ENCODE peak calls at places on chromosomes 5 and 9, in five cellular contexts. One of them, this sample, is unnamed.
A peak's percentile ranks its signal among the peaks of the same experiment; 100 is the strongest.

GRCh38 chr5:10639846-10640368 is 76.0 kb downstream of the ANKRD33B start:
- DNase-seq in lower lobe of right lung: no peak
- DNase-seq in heart right ventricle: no peak
- DNase-seq in cardiac muscle cell: no peak
- DNase-seq in pancreas: no peak
- DNase-seq in this sample: no peak

GRCh38 chr5:34685485-34686197 is 29.5 kb downstream of the RAI14 start:
- DNase-seq in pancreas: no peak
- DNase-seq in lower lobe of right lung: no peak
- DNase-seq in heart right ventricle: no peak
- DNase-seq in cardiac muscle cell: no peak
- DNase-seq in this sample: no peak

GRCh38 chr5:136374003-136374402 is 8.7 kb upstream of the TRPC7 start:
- DNase-seq in pancreas: no peak
- DNase-seq in lower lobe of right lung: no peak
- DNase-seq in cardiac muscle cell: peak; percentile 31
- DNase-seq in heart right ventricle: no peak
- DNase-seq in this sample: no peak

GRCh38 chr9:126705311-126705766 is 91.6 kb downstream of the LMX1B start:
- DNase-seq in cardiac muscle cell: peak; percentile 89
- DNase-seq in lower lobe of right lung: peak; percentile 83
- DNase-seq in pancreas: peak; percentile 92
- DNase-seq in heart right ventricle: peak; percentile 78
- DNase-seq in this sample: peak; percentile 81

GRCh38 chr9:89374176-89374575 is 55.9 kb downstream of the SECISBP2 start:
- DNase-seq in pancreas: no peak
- DNase-seq in lower lobe of right lung: no peak
- DNase-seq in cardiac muscle cell: no peak
- DNase-seq in heart right ventricle: no peak
- DNase-seq in this sample: no peak

GRCh38 chr5:96408276-96408777 is 24.7 kb downstream of the PCSK1 start:
- DNase-seq in pancreas: no peak
- DNase-seq in lower lobe of right lung: no peak
- DNase-seq in heart right ventricle: no peak
- DNase-seq in cardiac muscle cell: no peak
- DNase-seq in this sample: no peak

GRCh38 chr9:21968331-21969010 is 25.7 kb downstream of the CDKN2A start:
- DNase-seq in heart right ventricle: no peak
- DNase-seq in pancreas: no peak
- DNase-seq in lower lobe of right lung: no peak
- DNase-seq in cardiac muscle cell: peak; percentile 53
- DNase-seq in this sample: no peak

GRCh38 chr9:122332083-122332482 is 38.7 kb upstream of the PTGS1 start:
- DNase-seq in pancreas: no peak
- DNase-seq in heart right ventricle: no peak
- DNase-seq in lower lobe of right lung: no peak
- DNase-seq in cardiac muscle cell: no peak
- DNase-seq in this sample: no peak

GRCh38 chr9:7454490-7455110 is 345.0 kb downstream of the DMAC1 start:
- DNase-seq in cardiac muscle cell: no peak
- DNase-seq in heart right ventricle: no peak
- DNase-seq in pancreas: no peak
- DNase-seq in lower lobe of right lung: no peak
- DNase-seq in this sample: no peak

GRCh38 chr9:115921301-115921700 is 232.3 kb upstream of the PAPPA start:
- DNase-seq in heart right ventricle: no peak
- DNase-seq in cardiac muscle cell: no peak
- DNase-seq in pancreas: no peak
- DNase-seq in lower lobe of right lung: no peak
- DNase-seq in this sample: no peak

GRCh38 chr5:17882760-17883488 is 248.7 kb downstream of the TAF11L14 start:
- DNase-seq in cardiac muscle cell: no peak
- DNase-seq in heart right ventricle: no peak
- DNase-seq in pancreas: no peak
- DNase-seq in lower lobe of right lung: no peak
- DNase-seq in this sample: no peak

GRCh38 chr5:61301820-61302563 is 30.1 kb upstream of the ZSWIM6 start:
- DNase-seq in heart right ventricle: no peak
- DNase-seq in lower lobe of right lung: peak; percentile 71
- DNase-seq in pancreas: peak; percentile 60
- DNase-seq in cardiac muscle cell: peak; percentile 36
- DNase-seq in this sample: peak; percentile 88

GRCh38 chr5:10762178-10762775 is 1.2 kb upstream of the DAP start:
- DNase-seq in cardiac muscle cell: peak; percentile 63
- DNase-seq in heart right ventricle: peak; percentile 39
- DNase-seq in lower lobe of right lung: peak; percentile 76
- DNase-seq in pancreas: no peak
- DNase-seq in this sample: peak; percentile 78

GRCh38 chr9:117763314-117763713 is 59.1 kb downstream of the TLR4 start:
- DNase-seq in cardiac muscle cell: no peak
- DNase-seq in pancreas: no peak
- DNase-seq in lower lobe of right lung: no peak
- DNase-seq in heart right ventricle: no peak
- DNase-seq in this sample: no peak

GRCh38 chr9:71589612-71590011 is 178.7 kb downstream of the CEMIP2 start:
- DNase-seq in heart right ventricle: no peak
- DNase-seq in cardiac muscle cell: no peak
- DNase-seq in pancreas: no peak
- DNase-seq in lower lobe of right lung: no peak
- DNase-seq in this sample: no peak

GRCh38 chr5:43192558-43193170 is 639 bp downstream of the NIM1K start:
- DNase-seq in pancreas: peak; percentile 61
- DNase-seq in lower lobe of right lung: peak; percentile 55
- DNase-seq in heart right ventricle: peak; percentile 30
- DNase-seq in cardiac muscle cell: peak; percentile 32
- DNase-seq in this sample: peak; percentile 51

GRCh38 chr9:76257224-76257794 is 136.9 kb downstream of the RFK start:
- DNase-seq in cardiac muscle cell: no peak
- DNase-seq in heart right ventricle: peak; percentile 34
- DNase-seq in pancreas: no peak
- DNase-seq in lower lobe of right lung: no peak
- DNase-seq in this sample: no peak

GRCh38 chr5:112390327-112390726 is 28.8 kb downstream of the EPB41L4A start:
- DNase-seq in pancreas: no peak
- DNase-seq in heart right ventricle: no peak
- DNase-seq in cardiac muscle cell: peak; percentile 6
- DNase-seq in lower lobe of right lung: peak; percentile 56
- DNase-seq in this sample: no peak

GRCh38 chr5:133962801-133963476 is 5.5 kb downstream of the C5orf15 start:
- DNase-seq in heart right ventricle: no peak
- DNase-seq in cardiac muscle cell: no peak
- DNase-seq in lower lobe of right lung: no peak
- DNase-seq in pancreas: no peak
- DNase-seq in this sample: no peak

GRCh38 chr9:78133751-78134150 is 102.1 kb upstream of the CEP78 start:
- DNase-seq in lower lobe of right lung: no peak
- DNase-seq in heart right ventricle: no peak
- DNase-seq in pancreas: no peak
- DNase-seq in cardiac muscle cell: no peak
- DNase-seq in this sample: no peak

DNA sequence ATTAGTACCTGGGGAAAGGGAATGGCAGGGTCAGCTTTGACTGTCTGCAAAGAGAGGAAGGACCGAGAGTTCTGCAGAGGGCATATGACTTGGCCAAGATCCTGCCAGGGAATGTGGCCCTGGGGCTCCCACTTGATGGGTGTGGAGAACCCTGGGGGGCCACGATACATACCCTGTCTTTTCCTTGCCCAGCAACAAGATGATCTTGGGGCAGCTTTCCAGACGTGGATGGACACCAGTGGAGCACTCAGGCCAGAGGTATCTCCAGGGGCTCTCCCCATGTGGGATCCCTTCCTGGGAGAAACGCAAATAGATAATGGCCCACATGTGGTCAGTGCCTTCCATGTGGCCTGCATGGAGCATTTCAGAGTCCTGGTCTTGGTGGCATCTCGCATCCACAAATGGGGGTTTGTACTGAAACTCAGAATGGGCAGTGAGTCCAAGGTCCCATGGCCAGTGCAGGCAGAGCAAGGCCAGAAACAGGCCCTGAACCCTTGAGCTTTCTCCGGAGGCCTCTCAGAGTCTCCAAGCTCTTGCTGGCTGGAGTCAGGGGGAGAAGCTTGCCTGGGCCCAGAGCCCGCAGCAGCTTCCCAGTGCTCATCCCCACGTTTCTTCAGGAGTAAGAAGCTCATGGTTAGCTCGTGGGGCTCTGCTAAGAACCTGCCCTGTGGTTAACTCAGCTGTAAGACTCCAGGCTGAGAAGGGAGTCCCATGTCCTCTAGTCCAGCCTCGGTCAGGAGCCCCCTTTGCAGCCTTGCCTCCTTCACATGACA is 18.3 kb upstream of the ORM1 start:
- DNase-seq in pancreas: peak; percentile 36
- DNase-seq in lower lobe of right lung: peak; percentile 15
- DNase-seq in cardiac muscle cell: no peak
- DNase-seq in heart right ventricle: no peak
- DNase-seq in this sample: no peak
- H3K36me3 ChIP-seq in pancreas: no peaks in the 10 kb centered on the region
- H3K36me3 ChIP-seq in lower lobe of right lung: peaks cover 4% of the 10 kb centered on the region
- H3K36me3 ChIP-seq in cardiac muscle cell: no peaks in the 10 kb centered on the region
- H3K36me3 ChIP-seq in heart right ventricle: peaks cover 20% of the 10 kb centered on the region
- H3K36me3 ChIP-seq in this sample: peaks cover 2% of the 10 kb centered on the region

DNA sequence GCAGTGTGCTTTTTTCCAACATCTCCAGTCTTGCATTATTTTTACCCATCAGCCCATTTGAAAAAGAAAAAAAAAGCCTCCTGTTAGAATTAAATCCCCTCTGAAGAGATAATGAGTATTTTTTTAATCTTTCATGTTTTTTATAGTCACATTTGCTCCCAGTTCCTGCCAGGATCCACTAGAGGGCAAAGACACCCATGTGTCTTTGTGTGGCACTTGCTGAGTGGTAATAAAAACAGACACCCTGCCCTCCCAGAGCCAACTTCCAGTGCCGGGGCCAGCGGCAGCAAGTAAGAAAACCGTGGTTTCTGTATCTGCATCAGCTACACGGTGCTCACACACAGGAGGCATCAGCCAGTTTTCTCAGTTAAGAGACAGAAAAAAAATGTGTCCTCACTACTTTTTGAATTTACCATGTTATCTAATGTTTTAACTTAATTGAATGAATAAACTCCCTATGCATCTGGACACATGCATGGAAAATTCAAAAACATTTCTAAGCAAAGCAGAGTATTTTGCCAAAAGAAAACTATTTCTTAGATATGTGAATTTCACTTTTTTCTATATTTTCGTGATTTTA is 70.2 kb upstream of the PLEKHG4B start:
- DNase-seq in heart right ventricle: no peak
- DNase-seq in pancreas: no peak
- DNase-seq in cardiac muscle cell: no peak
- DNase-seq in lower lobe of right lung: no peak
- DNase-seq in this sample: no peak
- H3K4me3 ChIP-seq in heart right ventricle: no peak overlapping the region
- H3K4me3 ChIP-seq in pancreas: no peak overlapping the region
- H3K4me3 ChIP-seq in cardiac muscle cell: no peak overlapping the region
- H3K4me3 ChIP-seq in lower lobe of right lung: no peak overlapping the region
- H3K4me3 ChIP-seq in this sample: no peak overlapping the region

GRCh38 chr5:178470693-178471025 is 119.5 kb downstream of the COL23A1 start:
- DNase-seq in pancreas: no peak
- DNase-seq in lower lobe of right lung: no peak
- DNase-seq in heart right ventricle: no peak
- DNase-seq in cardiac muscle cell: no peak
- DNase-seq in this sample: no peak

GRCh38 chr5:178471666-178472065 is 118.5 kb downstream of the COL23A1 start:
- DNase-seq in pancreas: no peak
- DNase-seq in heart right ventricle: no peak
- DNase-seq in cardiac muscle cell: no peak
- DNase-seq in lower lobe of right lung: no peak
- DNase-seq in this sample: no peak

GRCh38 chr5:178473858-178474257 is 116.3 kb downstream of the COL23A1 start:
- DNase-seq in cardiac muscle cell: no peak
- DNase-seq in lower lobe of right lung: no peak
- DNase-seq in pancreas: no peak
- DNase-seq in heart right ventricle: no peak
- DNase-seq in this sample: no peak

GRCh38 chr5:178469975-178470692 is 120.1 kb downstream of the COL23A1 start:
- DNase-seq in heart right ventricle: no peak
- DNase-seq in lower lobe of right lung: no peak
- DNase-seq in cardiac muscle cell: no peak
- DNase-seq in pancreas: no peak
- DNase-seq in this sample: no peak

DNA sequence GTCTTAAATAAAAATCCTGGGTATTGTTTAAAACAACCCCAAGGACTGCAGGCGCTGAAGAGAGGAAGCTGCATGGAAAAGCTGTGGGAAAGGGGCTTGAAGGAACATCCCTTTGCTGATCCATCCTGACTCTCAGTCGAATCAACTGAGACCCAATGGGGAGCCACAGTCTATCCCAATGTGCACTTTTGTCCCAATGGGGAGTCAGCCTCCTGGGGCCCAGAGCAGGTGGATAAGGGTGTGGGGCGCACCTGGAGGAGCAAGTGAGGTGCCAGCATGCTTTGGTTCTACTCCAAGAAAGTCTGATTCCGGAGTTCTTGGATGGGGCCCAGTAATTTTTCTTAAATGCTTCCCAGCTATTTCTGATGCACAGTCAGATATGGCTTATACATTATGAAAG is 118.1 kb downstream of the COL23A1 start:
- DNase-seq in pancreas: no peak
- DNase-seq in heart right ventricle: no peak
- DNase-seq in lower lobe of right lung: no peak
- DNase-seq in cardiac muscle cell: no peak
- DNase-seq in this sample: no peak
- H3K9me3 ChIP-seq in pancreas: no peaks in the 10 kb centered on the region
- H3K9me3 ChIP-seq in heart right ventricle: peaks cover 15% of the 10 kb centered on the region
- H3K9me3 ChIP-seq in lower lobe of right lung: no peaks in the 10 kb centered on the region
- H3K9me3 ChIP-seq in cardiac muscle cell: no peaks in the 10 kb centered on the region
- H3K9me3 ChIP-seq in this sample: no peaks in the 10 kb centered on the region

GRCh38 chr9:127910613-127911205 is 6.1 kb downstream of the ST6GALNAC4 start:
- DNase-seq in pancreas: no peak
- DNase-seq in cardiac muscle cell: no peak
- DNase-seq in heart right ventricle: no peak
- DNase-seq in lower lobe of right lung: no peak
- DNase-seq in this sample: no peak
- H3K36me3 ChIP-seq in pancreas: peaks cover 33% of the 10 kb centered on the region
- H3K36me3 ChIP-seq in cardiac muscle cell: peaks cover 6% of the 10 kb centered on the region
- H3K36me3 ChIP-seq in heart right ventricle: peaks cover 67% of the 10 kb centered on the region
- H3K36me3 ChIP-seq in lower lobe of right lung: peaks cover 59% of the 10 kb centered on the region
- H3K36me3 ChIP-seq in this sample: no peaks in the 10 kb centered on the region

This sample was measured in aorta.